ENCODE peak calls at places on chromosomes 2 and 18, in seven cellular contexts. Y is OCI-LY7, Q is Karpas-422, X is neural progenitor cell, M is GM23338, E is IMR-90, D is neuronal stem cell. T is an unnamed sample.

GRCh38 chr2:6959751-6960150 is 42.5 kb downstream of the RNF144A start:
- DNase-seq in X (no peak), D (no peak), Q (no peak), Y (no peak), E (no peak), M (no peak), T (no peak)

GRCh38 chr2:135563793-135564192 is 32.5 kb downstream of the R3HDM1 start:
- DNase-seq in Q (no peak), D (no peak), M (no peak), E (peak; percentile 54), X (no peak), Y (no peak), T (no peak)

GRCh38 chr2:119574108-119574815 is 30.0 kb downstream of the CFAP221 start:
- DNase-seq in Q (no peak), E (no peak), D (no peak), X (no peak), M (no peak), Y (no peak), T (no peak)

GRCh38 chr18:45841060-45841764 is 15.7 kb downstream of the SIGLEC15 start:
- DNase-seq in D (no peak), M (no peak), Y (no peak), X (no peak), Q (no peak), E (no peak), T (no peak)

GRCh38 chr18:59629894-59630293 is 67.3 kb downstream of the CCBE1 start:
- DNase-seq in Y (no peak), E (no peak), X (no peak), Q (no peak), M (no peak), D (no peak), T (no peak)

GRCh38 chr2:2892378-2892777 is 485.2 kb downstream of the EIPR1 start:
- DNase-seq in E (no peak), D (no peak), X (no peak), Q (no peak), M (no peak), Y (no peak), T (no peak)

GRCh38 chr18:27728659-27729058 is 448.3 kb downstream of the CDH2 start:
- DNase-seq in E (no peak), D (no peak), Q (no peak), X (no peak), M (no peak), Y (no peak), T (no peak)

GRCh38 chr18:45755936-45756335 is 32.0 kb downstream of the SLC14A1 start:
- DNase-seq in Q (no peak), E (peak; percentile 79), M (no peak), D (no peak), X (no peak), Y (no peak), T (no peak)

GRCh38 chr2:205496777-205497176 is 185.5 kb upstream of the NRP2 start:
- DNase-seq in X (no peak), E (peak; percentile 98), Y (no peak), Q (no peak), D (no peak), M (no peak), T (no peak)

GRCh38 chr18:49608366-49608747 is 46.5 kb downstream of the LIPG start:
- DNase-seq in Y (no peak), E (no peak), M (no peak), Q (no peak), X (peak; percentile 74), D (no peak), T (no peak)

GRCh38 chr2:231710751-231711676 is 2.7 kb downstream of the PTMA start:
- DNase-seq in M (no peak), Y (peak; percentile 33), E (no peak), X (peak; percentile 58), D (no peak), Q (peak; percentile 68), T (no peak)

GRCh38 chr2:216608525-216608924 is 24.7 kb upstream of the IGFBP2 start:
- DNase-seq in X (no peak), D (no peak), Y (no peak), M (no peak), Q (no peak), E (no peak), T (no peak)

GRCh38 chr2:55311444-55311870 is 42.4 kb upstream of the MTIF2 start:
- DNase-seq in Y (peak; percentile 8), E (peak; percentile 56), X (no peak), Q (peak; percentile 70), M (peak; percentile 4), D (no peak), T (no peak)

GRCh38 chr2:226799976-226800940 is 638 bp upstream of the IRS1 start:
- DNase-seq in Y (peak; percentile 47), E (peak; percentile 23), D (no peak), M (peak; percentile 38), X (peak; percentile 30), Q (no peak), T (no peak)

GRCh38 chr18:2997429-2997828 is 15.5 kb downstream of the LPIN2 start:
- DNase-seq in M (no peak), Y (no peak), D (no peak), X (no peak), Q (no peak), E (no peak), T (no peak)

GRCh38 chr2:240567137-240567871 is 980 bp upstream of the RNPEPL1 start:
- DNase-seq in Q (no peak), E (no peak), X (no peak), D (no peak), Y (no peak), M (no peak), T (no peak)

GRCh38 chr18:79524181-79525078 is 128.7 kb downstream of the NFATC1 start:
- DNase-seq in X (no peak), Y (peak; percentile 28), E (no peak), M (no peak), D (no peak), Q (peak; percentile 69), T (no peak)

GRCh38 chr2:237202288-237203030 is 116.8 kb downstream of the COPS8 start:
- DNase-seq in X (no peak), D (no peak), M (no peak), E (no peak), Q (no peak), Y (no peak), T (no peak)

GRCh38 chr18:55732227-55733106 is 144.5 kb upstream of the TCF4 start:
- DNase-seq in Q (no peak), X (no peak), E (peak; percentile 54), Y (no peak), D (no peak), M (no peak), T (no peak)

GRCh38 chr2:240810199-240810598 is 9.8 kb downstream of the KIF1A start:
- DNase-seq in D (no peak), X (no peak), Y (no peak), Q (peak; percentile 54), M (no peak), E (no peak), T (no peak)

GRCh38 chr18:59740131-59740530 is 42.9 kb upstream of the CCBE1 start:
- DNase-seq in X (no peak), Q (no peak), D (no peak), Y (no peak), M (no peak), E (no peak), T (no peak)

GRCh38 chr2:190847504-190848201 is 33.0 kb upstream of the GLS start:
- DNase-seq in D (no peak), X (no peak), E (peak; percentile 85), Q (no peak), Y (no peak), M (no peak), T (no peak)

GRCh38 chr2:44210362-44210761 is 41.7 kb downstream of the PPM1B start:
- DNase-seq in Y (no peak), E (no peak), D (no peak), M (no peak), X (no peak), Q (no peak), T (no peak)
- H2AFZ ChIP-seq in Y (no peak overlapping the region), E (no peak overlapping the region), D (no peak overlapping the region), M (no peak overlapping the region), X (no peak overlapping the region), Q (no peak overlapping the region), T (no peak overlapping the region)

GRCh38 chr2:149692837-149693518 is 105.4 kb upstream of the MMADHC start:
- DNase-seq in D (no peak), Q (no peak), X (no peak), Y (no peak), E (peak; percentile 38), M (no peak), T (no peak)
- H2AFZ ChIP-seq in D (peak overlapping the region; percentile 13), Q (no peak overlapping the region), X (no peak overlapping the region), Y (no peak overlapping the region), E (no peak overlapping the region), M (no peak overlapping the region), T (no peak overlapping the region)

GRCh38 chr2:36058953-36059352 is 296.6 kb upstream of the CRIM1 start:
- DNase-seq in D (no peak), Y (peak; percentile 2), M (no peak), X (no peak), Q (no peak), E (no peak), T (no peak)

GRCh38 chr2:36060133-36060532 is 295.4 kb upstream of the CRIM1 start:
- DNase-seq in E (no peak), Y (peak; percentile 28), Q (no peak), D (no peak), M (no peak), X (no peak), T (no peak)

GRCh38 chr2:36058076-36058475 is 297.5 kb upstream of the CRIM1 start:
- DNase-seq in M (no peak), D (no peak), Q (no peak), X (no peak), E (no peak), Y (no peak), T (no peak)

DNA sequence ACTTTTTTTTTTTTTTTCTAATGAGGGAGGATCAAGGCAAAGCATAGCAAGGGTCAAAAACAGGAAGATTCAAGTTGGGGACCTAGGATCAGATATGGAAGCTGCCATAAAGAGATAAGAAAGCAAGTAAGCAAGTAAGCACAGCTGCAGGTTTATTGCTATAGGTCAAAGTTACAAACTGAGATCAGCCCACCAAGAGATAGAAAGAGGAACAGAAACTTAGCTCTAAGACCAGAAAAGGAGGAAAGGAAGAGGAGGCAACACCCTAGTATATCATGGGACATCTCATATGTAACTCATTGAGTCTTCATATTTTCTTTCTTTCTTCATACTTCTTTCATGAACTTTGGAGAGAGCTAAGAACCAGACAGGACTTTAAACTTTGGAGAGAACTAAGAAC is 295.9 kb upstream of the CRIM1 start:
- DNase-seq in X (no peak), E (no peak), Y (peak; percentile 76), D (no peak), M (no peak), Q (peak; percentile 43), T (no peak)
- H2AFZ ChIP-seq in X (no peak overlapping the region), E (no peak overlapping the region), Y (peak overlapping the region; percentile 77), D (no peak overlapping the region), M (peak overlapping the region; percentile 76), Q (no peak overlapping the region), T (no peak overlapping the region)

DNA sequence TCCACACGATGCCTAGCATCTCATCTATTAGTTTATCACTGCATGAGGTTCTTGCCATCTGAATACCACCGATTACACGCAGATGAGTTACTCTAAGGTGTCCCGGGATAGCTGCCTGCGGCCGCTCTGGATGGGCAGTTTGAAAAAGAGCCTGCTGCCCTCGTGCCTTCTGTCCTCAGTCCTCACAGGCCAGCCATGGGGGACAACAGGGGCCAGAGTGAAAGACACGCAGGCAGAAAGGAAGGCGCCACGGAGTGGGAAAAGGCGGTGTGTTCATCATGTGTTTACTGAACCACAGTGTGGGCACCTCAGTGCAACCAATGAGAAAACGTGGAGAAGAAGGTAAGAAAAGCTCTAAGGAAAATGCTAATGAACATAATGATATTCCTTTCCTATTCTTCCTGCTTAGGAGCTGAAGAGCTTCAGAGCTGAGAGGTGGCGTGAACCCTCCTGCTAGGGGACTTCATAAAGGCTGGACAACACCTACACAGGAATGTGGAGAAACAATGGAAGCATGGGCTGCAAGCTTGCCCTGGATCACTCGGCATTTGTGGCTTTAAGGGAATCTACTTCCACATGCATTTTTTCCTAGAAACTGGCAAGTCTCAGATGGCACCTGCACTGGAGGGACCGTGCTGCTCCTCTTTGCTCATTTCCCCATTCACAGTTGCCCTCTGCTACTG is 50.9 kb downstream of the CABYR start:
- DNase-seq in Y (no peak), Q (no peak), D (peak; percentile 23), M (peak; percentile 37), E (no peak), X (peak; percentile 49), T (no peak)
- H2AFZ ChIP-seq in Y (no peak overlapping the region), Q (no peak overlapping the region), D (no peak overlapping the region), M (no peak overlapping the region), E (no peak overlapping the region), X (no peak overlapping the region), T (no peak overlapping the region)